ENCODE peak calls at places on chromosomes 6 and 20, in four cellular contexts. C, O, N and V are unnamed samples.

GRCh38 chr6:1136415-1136774 is 175.5 kb upstream of the FOXQ1 start:
- DNase-seq in C (peak; percentile 46), O (no peak), N (no peak), V (no peak)

GRCh38 chr6:94389218-94389617 is 969.9 kb upstream of the EPHA7 start:
- DNase-seq in C (no peak), O (no peak), N (no peak), V (no peak)

GRCh38 chr6:155493694-155494143 is 38.1 kb upstream of the NOX3 start:
- DNase-seq in C (peak; percentile 99), O (no peak), N (no peak), V (no peak)

GRCh38 chr6:12545837-12546658 is 170.5 kb upstream of the PHACTR1 start:
- DNase-seq in C (peak; percentile 80), O (no peak), N (no peak), V (no peak)

GRCh38 chr20:13816757-13817156 is 31.9 kb downstream of the NDUFAF5 start:
- DNase-seq in C (no peak), O (no peak), N (no peak), V (no peak)

GRCh38 chr20:31918471-31919105 is 33.3 kb downstream of the PDRG1 start:
- DNase-seq in C (no peak), O (no peak), N (no peak), V (no peak)

GRCh38 chr6:75424610-75425548 is 68.7 kb downstream of the FILIP1 start:
- DNase-seq in C (no peak), O (no peak), N (no peak), V (no peak)

GRCh38 chr6:77839292-77839691 is 186.5 kb downstream of the MEI4 start:
- DNase-seq in C (no peak), O (no peak), N (no peak), V (no peak)

GRCh38 chr6:19837511-19838441 is 606 bp downstream of the ID4 start:
- DNase-seq in C (no peak), O (peak; percentile 74), N (no peak), V (peak; percentile 62)

GRCh38 chr20:10786678-10787077 is 112.9 kb upstream of the JAG1 start:
- DNase-seq in C (no peak), O (no peak), N (no peak), V (no peak)

GRCh38 chr6:42963855-42964605 is 3.5 kb downstream of the GNMT start:
- DNase-seq in C (no peak), O (peak; percentile 58), N (peak; percentile 67), V (peak; percentile 43)

GRCh38 chr6:157099912-157100593 is 223.3 kb downstream of the TMEM242 start:
- DNase-seq in C (no peak), O (no peak), N (peak; percentile 80), V (no peak)